ENCODE peak calls at places on chromosome 9, in ten cellular contexts. C is left ventricle myocardium inferior, F is IMR-90, I is HCT116, Y is PC-9, B is lung, K is kidney, M is uterus, Z is keratinocyte, P is OCI-LY7. Q is an unnamed sample.

GRCh38 chr9:1941989-1942388 is 73.2 kb upstream of the SMARCA2 start:
- DNase-seq in Y (no peak), F (no peak), K (no peak), P (no peak), M (no peak), C (no peak), B (no peak), I (no peak), Z (no peak), Q (no peak)

GRCh38 chr9:129102095-129102525 is 8.5 kb downstream of the CRAT start:
- DNase-seq in P (no peak), M (no peak), I (no peak), F (no peak), Y (no peak), B (no peak), C (no peak), K (no peak), Z (no peak), Q (no peak)

GRCh38 chr9:110573305-110573704 is 6.2 kb downstream of the SVEP1 start:
- DNase-seq in F (no peak), B (no peak), Z (no peak), I (no peak), C (no peak), K (no peak), M (no peak), Y (no peak), P (no peak), Q (no peak)

GRCh38 chr9:97889941-97890557 is 32.3 kb downstream of the TRMO start:
- DNase-seq in C (no peak), I (no peak), K (peak; percentile 63), B (no peak), M (no peak), P (peak; percentile 45), Z (no peak), Y (peak; percentile 33), F (no peak), Q (no peak)

GRCh38 chr9:9003184-9003583 is 1203.6 kb upstream of the DMAC1 start:
- DNase-seq in I (no peak), B (no peak), P (no peak), F (no peak), Z (no peak), M (no peak), C (no peak), Y (no peak), K (no peak), Q (no peak)

GRCh38 chr9:123395276-123396006 is 39.4 kb downstream of the CRB2 start:
- DNase-seq in C (no peak), M (no peak), B (no peak), I (no peak), F (no peak), Y (no peak), P (no peak), Z (no peak), K (no peak), Q (no peak)

GRCh38 chr9:134945509-134946275 is 28.0 kb upstream of the FCN1 start:
- DNase-seq in F (no peak), I (no peak), Y (no peak), C (no peak), P (no peak), K (no peak), B (no peak), M (no peak), Z (no peak), Q (no peak)

GRCh38 chr9:120481842-120482241 is 98.1 kb downstream of the CDK5RAP2 start:
- DNase-seq in Z (no peak), B (no peak), M (no peak), I (no peak), C (no peak), K (no peak), P (no peak), Y (no peak), F (no peak), Q (no peak)

GRCh38 chr9:133880136-133880535 is 112.0 kb downstream of the VAV2 start:
- DNase-seq in P (no peak), F (no peak), I (no peak), Y (no peak), C (no peak), K (no peak), M (no peak), B (no peak), Z (no peak), Q (no peak)

GRCh38 chr9:13478235-13478634 is 198.7 kb upstream of the MPDZ start:
- DNase-seq in C (no peak), K (no peak), F (peak; percentile 6), Z (no peak), B (no peak), Y (no peak), I (no peak), P (no peak), M (no peak), Q (no peak)

GRCh38 chr9:33139421-33140228 is 27.5 kb downstream of the B4GALT1 start:
- DNase-seq in M (peak; percentile 76), Z (no peak), P (no peak), K (peak; percentile 91), Y (peak; percentile 47), C (peak; percentile 87), I (no peak), B (no peak), F (peak; percentile 96), Q (peak; percentile 90)

GRCh38 chr9:16515879-16516289 is 354.6 kb downstream of the BNC2 start:
- DNase-seq in P (no peak), K (no peak), B (no peak), I (no peak), M (no peak), F (peak; percentile 84), C (no peak), Z (no peak), Y (no peak), Q (no peak)

GRCh38 chr9:132538071-132538470 is 44.3 kb upstream of the BARHL1 start:
- DNase-seq in Y (no peak), C (no peak), P (no peak), B (no peak), I (no peak), Z (no peak), K (no peak), F (no peak), M (no peak), Q (no peak)

GRCh38 chr9:88303785-88304495 is 84.3 kb upstream of the SPIN1 start:
- DNase-seq in P (no peak), Z (no peak), Y (no peak), M (no peak), B (no peak), C (no peak), F (peak; percentile 58), I (no peak), K (no peak), Q (no peak)

GRCh38 chr9:70673844-70674243 is 259.4 kb upstream of the KLF9 start:
- DNase-seq in I (no peak), B (no peak), Y (no peak), P (no peak), K (no peak), F (no peak), M (no peak), Z (no peak), C (no peak), Q (no peak)

GRCh38 chr9:123377211-123377971 is 21.4 kb downstream of the CRB2 start:
- DNase-seq in C (no peak), F (no peak), M (no peak), B (no peak), I (no peak), K (no peak), Y (no peak), Z (no peak), P (no peak), Q (no peak)

GRCh38 chr9:130215341-130216119 is 43.3 kb downstream of the NCS1 start:
- DNase-seq in Y (no peak), Z (no peak), I (no peak), M (peak; percentile 68), P (no peak), K (no peak), C (no peak), B (no peak), F (peak; percentile 56), Q (no peak)

GRCh38 chr9:131417264-131418142 is 23.6 kb downstream of the PRRC2B start:
- DNase-seq in P (no peak), K (peak; percentile 10), I (no peak), B (no peak), Y (no peak), F (no peak), Z (no peak), M (no peak), C (no peak), Q (no peak)
- H3K27ac ChIP-seq in P (no peak overlapping the region), K (no peak overlapping the region), I (no peak overlapping the region), B (peak overlapping the region; percentile 64), Y (peak overlapping the region; percentile 31), F (no peak overlapping the region), Z (no peak overlapping the region), M (peak overlapping the region; percentile 74), C (peak overlapping the region; percentile 59), Q (peak overlapping the region; percentile 70)

GRCh38 chr9:29659014-29659413 is 2085.7 kb upstream of the C9orf72 start:
- DNase-seq in K (no peak), I (no peak), P (no peak), M (no peak), C (no peak), Y (no peak), B (no peak), F (no peak), Z (no peak), Q (no peak)
- TF ChIP-seq CTCF in K (no peak), I (no peak), P (no peak), M (no peak), C (no peak), Y (no peak), B (no peak), F (no peak), Z (no peak), Q (no peak)

DNA sequence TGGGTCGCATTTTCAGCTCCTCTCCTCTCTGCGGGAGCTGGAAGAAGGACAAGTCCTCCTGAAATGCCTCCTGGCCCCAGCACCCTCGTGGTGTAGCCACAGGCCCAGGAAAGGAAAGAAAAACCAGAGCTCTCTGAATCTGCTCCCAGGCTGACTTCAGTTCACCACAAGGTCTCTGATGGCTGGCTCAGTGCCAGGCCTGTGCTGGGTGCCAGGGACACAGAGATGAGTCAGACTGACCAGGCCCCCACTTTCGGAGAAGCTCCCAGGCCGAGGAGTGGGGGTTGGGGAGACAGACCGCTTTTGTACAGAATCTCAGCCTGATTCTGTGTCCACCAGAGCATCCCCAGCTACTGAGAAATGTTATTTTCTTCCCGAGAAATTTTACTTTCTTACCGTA is 12.1 kb downstream of the GLIPR2 start:
- DNase-seq in F (peak; percentile 97), Z (no peak), Y (peak; percentile 88), B (peak; percentile 86), K (peak; percentile 98), I (no peak), M (peak; percentile 99), C (peak; percentile 95), P (no peak), Q (peak; percentile 92)
- H3K27ac ChIP-seq in F (peak overlapping the region; percentile 71), Z (no peak overlapping the region), Y (no peak overlapping the region), B (peak overlapping the region; percentile 43), K (no peak overlapping the region), I (no peak overlapping the region), M (peak overlapping the region; percentile 89), C (peak overlapping the region; percentile 68), P (no peak overlapping the region), Q (peak overlapping the region; percentile 70)

GRCh38 chr9:127689332-127690000 is 17.3 kb upstream of the CFAP157 start:
- DNase-seq in M (no peak), P (no peak), B (no peak), Y (no peak), C (no peak), F (no peak), I (no peak), Z (no peak), K (no peak), Q (no peak)
- TF ChIP-seq CTCF in M (no peak), P (no peak), B (no peak), Y (no peak), C (no peak), F (no peak), I (no peak), Z (no peak), K (no peak), Q (no peak)